ENCODE peak calls at places on chromosomes 1 and 21, in four cellular contexts. S, W, A and K are unnamed samples.

GRCh38 chr1:109161836-109162606 is 48.1 kb downstream of the ELAPOR1 start:
- DNase-seq in W (no peak), S (no peak), A (no peak), K (peak)

GRCh38 chr1:106879538-106879937 is 176.9 kb upstream of the PRMT6 start:
- DNase-seq in S (no peak), W (no peak), A (no peak), K (no peak)

GRCh38 chr1:8370928-8371327 is 53.0 kb downstream of the SLC45A1 start:
- DNase-seq in W (no peak), S (no peak), A (no peak), K (no peak)

GRCh38 chr1:8169364-8170058 is 143.4 kb upstream of the ERRFI1 start:
- DNase-seq in A (peak), S (peak), W (no peak), K (peak)

GRCh38 chr1:225933072-225933471 is 7.9 kb downstream of the LEFTY2 start:
- DNase-seq in S (no peak), A (no peak), W (no peak), K (no peak)

GRCh38 chr21:34801519-34802132 is 132.8 kb downstream of the CLIC6 start:
- DNase-seq in S (peak), W (peak), A (no peak), K (no peak)

GRCh38 chr1:111948209-111949131 is 41.0 kb downstream of the KCND3 start:
- DNase-seq in S (no peak), W (no peak), A (no peak), K (no peak)

GRCh38 chr1:100628631-100629081 is 90.7 kb downstream of the GPR88 start:
- DNase-seq in A (no peak), S (no peak), W (no peak), K (no peak)

GRCh38 chr1:91529856-91530255 is 29.2 kb downstream of the CDC7 start:
- DNase-seq in A (no peak), W (no peak), S (peak), K (no peak)

GRCh38 chr1:22418852-22419480 is 32.7 kb upstream of the ZBTB40 start:
- DNase-seq in S (no peak), A (no peak), W (no peak), K (peak)

GRCh38 chr1:155049651-155050559 is 1.2 kb upstream of the ADAM15 start:
- DNase-seq in A (no peak), S (no peak), W (no peak), K (no peak)

GRCh38 chr1:214392246-214392645 is 111.3 kb downstream of the SMYD2 start:
- DNase-seq in W (no peak), A (no peak), S (no peak), K (no peak)

GRCh38 chr1:162026906-162027305 is 3.2 kb upstream of the OLFML2B start:
- DNase-seq in A (no peak), W (no peak), S (no peak), K (no peak)

GRCh38 chr1:39397487-39397886 is 93.9 kb upstream of the BMP8A start:
- DNase-seq in S (no peak), W (no peak), A (no peak), K (no peak)

GRCh38 chr1:77900687-77901293 is 12.4 kb downstream of the NEXN start:
- DNase-seq in W (peak), S (peak), A (peak), K (peak)

GRCh38 chr1:192675716-192676115 is 39.8 kb downstream of the RGS13 start:
- DNase-seq in S (no peak), A (no peak), W (no peak), K (no peak)

GRCh38 chr1:215860833-215861232 is 293.7 kb downstream of the KCTD3 start:
- DNase-seq in W (no peak), S (no peak), A (no peak), K (no peak)

GRCh38 chr1:26234644-26235384 is 814 bp downstream of the CEP85 start:
- DNase-seq in S (peak), W (no peak), A (peak), K (no peak)

GRCh38 chr21:31351438-31351837 is 7.4 kb upstream of the TIAM1 start:
- DNase-seq in A (no peak), W (no peak), S (no peak), K (no peak)

GRCh38 chr1:208324005-208324404 is 79.8 kb upstream of the PLXNA2 start:
- DNase-seq in A (no peak), S (no peak), W (no peak), K (no peak)

GRCh38 chr1:245380790-245381535 is 226.2 kb downstream of the KIF26B start:
- DNase-seq in A (no peak), W (no peak), S (no peak), K (no peak)

GRCh38 chr1:26538480-26539412 is 9.2 kb downstream of the RPS6KA1 start:
- DNase-seq in S (peak), W (peak), A (peak), K (no peak)

GRCh38 chr1:234680331-234680904 is 70.4 kb upstream of the IRF2BP2 start:
- DNase-seq in W (no peak), S (no peak), A (no peak), K (no peak)

GRCh38 chr1:114956570-114956969 is 73.1 kb upstream of the TSHB start:
- DNase-seq in A (peak), W (peak), S (peak), K (no peak)

GRCh38 chr21:34968414-34969333 is 80.4 kb downstream of the RUNX1 start:
- DNase-seq in A (peak), W (no peak), S (no peak), K (no peak)

GRCh38 chr1:30699762-30700161 is 23.6 kb downstream of the MATN1 start:
- DNase-seq in S (no peak), W (no peak), A (no peak), K (no peak)

GRCh38 chr21:24509131-24509530 is 1098.2 kb downstream of the MRPL39 start:
- DNase-seq in S (no peak), W (no peak), A (no peak), K (no peak)

GRCh38 chr21:24514081-24514733 is 1093.1 kb downstream of the MRPL39 start:
- DNase-seq in S (no peak), A (no peak), W (no peak), K (no peak)
- TF ChIP-seq NR2C2 in S (no peak), A (no peak), W (no peak), K (no peak)

DNA sequence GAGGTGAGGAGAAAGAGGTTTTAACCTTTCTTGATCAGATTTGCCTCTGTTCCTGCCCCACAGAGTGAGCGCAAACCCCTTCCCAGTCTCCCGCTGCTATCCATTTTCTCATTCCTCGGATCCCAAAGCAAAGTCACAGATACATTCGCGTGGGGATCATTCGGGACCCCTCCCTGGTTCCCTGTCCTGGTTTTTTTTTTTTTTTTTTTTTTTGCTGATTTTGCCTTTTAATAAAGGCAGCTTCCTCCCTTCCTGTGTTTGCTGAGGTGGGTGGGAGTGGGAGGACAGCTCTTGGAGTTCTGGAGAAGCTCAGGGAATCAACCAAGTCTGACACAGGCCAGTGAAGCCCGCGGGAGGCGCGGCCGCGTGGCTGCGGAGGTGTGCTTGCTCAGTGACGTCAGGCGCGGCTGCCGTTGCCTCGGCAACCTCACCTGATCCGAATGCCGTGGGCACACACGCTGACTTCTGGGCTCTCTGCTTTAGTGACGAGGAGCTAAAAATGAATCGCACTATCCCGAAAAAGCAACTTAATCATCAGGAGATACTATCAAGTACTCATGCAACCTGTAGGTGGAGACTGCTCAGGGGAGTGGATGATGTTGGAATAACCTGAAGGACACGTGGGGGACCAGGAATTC is 106.4 kb downstream of the TBX19 start:
- DNase-seq in A (no peak), W (peak), S (no peak), K (no peak)
- TF ChIP-seq NR2C2 in A (no peak), W (no peak), S (no peak), K (no peak)

DNA sequence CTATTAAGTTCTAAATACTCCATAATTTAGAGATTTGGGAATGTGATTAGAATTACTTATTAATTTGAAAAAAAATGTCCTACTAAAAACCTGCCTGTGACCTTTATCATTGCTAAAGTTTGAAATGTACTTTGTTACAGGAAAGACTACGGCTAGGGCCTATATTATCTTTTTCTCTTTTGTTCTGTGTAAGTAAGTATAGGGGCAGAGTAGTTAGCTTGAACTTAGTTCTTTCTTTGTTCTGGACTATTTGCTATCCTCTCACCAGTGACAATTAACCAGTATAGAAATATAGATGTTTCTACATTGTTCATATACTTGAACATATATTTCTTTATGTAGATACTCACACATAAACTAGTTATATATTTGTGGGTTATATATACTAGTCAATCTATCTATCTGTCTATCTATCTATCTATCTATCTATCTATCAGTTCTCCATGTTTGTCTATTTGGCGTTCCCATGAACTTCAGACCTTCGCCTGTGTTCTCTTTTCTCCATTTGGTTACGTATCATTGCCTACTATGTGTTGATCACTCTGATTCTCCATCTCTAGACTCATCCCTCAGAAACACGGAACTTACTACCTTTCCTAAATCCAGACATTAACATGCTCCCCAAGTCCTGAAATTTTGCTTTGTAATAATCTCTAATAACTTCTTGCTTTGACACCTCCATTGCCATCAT is 3.3 kb downstream of the PTPRC start:
- DNase-seq in A (no peak), S (no peak), W (no peak), K (no peak)
- TF ChIP-seq NR2C2 in A (no peak), S (no peak), W (no peak), K (no peak)

GRCh38 chr1:103527331-103527730 is 1.8 kb downstream of the RNPC3 start:
- DNase-seq in W (no peak), S (no peak), A (no peak), K (no peak)

GRCh38 chr1:103525607-103526507 is at the start of gene RNPC3:
- DNase-seq in S (peak), A (peak), W (peak), K (peak)

GRCh38 chr1:103525114-103525606 is 339 bp upstream of the RNPC3 start:
- DNase-seq in W (no peak), S (peak), A (peak), K (no peak)

DNA sequence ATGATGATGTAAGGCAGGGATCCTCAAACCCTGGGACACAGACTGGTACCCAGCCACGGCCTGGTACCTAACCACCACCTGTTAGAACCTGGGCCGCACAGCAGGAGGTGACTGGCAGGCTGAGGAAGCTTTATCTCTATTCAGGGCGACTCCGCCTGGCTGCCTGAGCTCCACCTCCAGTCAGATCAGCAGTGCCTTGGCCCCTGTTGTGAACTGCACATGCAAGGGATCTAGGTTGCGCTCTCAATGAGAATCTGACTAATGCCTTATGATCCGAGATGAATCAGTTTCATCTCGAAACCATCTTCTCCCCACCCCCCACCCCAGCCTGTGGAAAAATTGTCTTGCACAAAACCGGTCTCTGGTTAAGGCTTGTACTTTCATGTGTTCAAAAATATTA is 4.2 kb downstream of the RNPC3 start:
- DNase-seq in A (no peak), S (peak), W (peak), K (no peak)
- TF ChIP-seq NR2C2 in A (no peak), S (no peak), W (no peak), K (no peak)

GRCh38 chr1:45348966-45349677 is 8.9 kb upstream of the MUTYH start:
- DNase-seq in W (no peak), A (no peak), S (no peak), K (no peak)

GRCh38 chr1:45348609-45348965 is 8.3 kb upstream of the MUTYH start:
- DNase-seq in A (no peak), W (no peak), S (no peak), K (no peak)

GRCh38 chr1:45345014-45345413 is 4.8 kb upstream of the MUTYH start:
- DNase-seq in A (no peak), S (no peak), W (no peak), K (no peak)

GRCh38 chr1:45346473-45346872 is 6.2 kb upstream of the MUTYH start:
- DNase-seq in S (no peak), W (no peak), A (no peak), K (no peak)

GRCh38 chr1:45348020-45348419 is 7.8 kb upstream of the MUTYH start:
- DNase-seq in S (no peak), W (no peak), A (no peak), K (no peak)
- TF ChIP-seq NR2C2 in S (no peak), W (no peak), A (no peak), K (no peak)

DNA sequence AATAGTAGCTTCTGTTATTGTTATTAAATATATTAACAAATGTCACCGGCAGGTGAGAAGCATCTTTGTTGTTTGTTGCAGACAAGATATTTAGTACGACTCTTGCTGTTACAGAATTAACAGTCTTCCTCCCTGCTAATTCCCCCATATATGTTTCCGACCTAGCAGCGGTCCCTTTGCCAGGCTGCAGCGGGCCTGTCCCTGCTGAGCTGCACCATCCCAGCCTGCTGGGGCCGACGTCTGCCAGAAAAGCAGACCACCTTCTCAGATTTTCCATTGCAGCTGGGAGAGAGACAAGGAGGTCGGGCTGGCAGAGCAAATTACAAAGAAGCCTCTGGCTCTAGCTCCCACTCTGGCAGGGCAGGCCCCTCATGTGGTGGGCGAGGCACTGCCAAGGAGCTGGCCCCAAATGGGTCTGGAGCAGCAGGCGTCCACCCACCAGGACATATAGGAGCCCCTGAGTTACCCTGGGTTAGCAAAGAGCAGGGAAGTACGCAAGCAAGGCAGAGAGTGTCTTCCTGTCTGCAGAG is 142.7 kb downstream of the FOXD2 start:
- DNase-seq in A (no peak), S (no peak), W (no peak), K (no peak)
- TF ChIP-seq NR2C2 in A (no peak), S (no peak), W (no peak), K (no peak)